ENCODE peak calls at places on chromosomes 4 and X, in eight cellular contexts. One of them, this sample, is unnamed.

GRCh38 chrX:48689143-48689920 is 5.7 kb downstream of the WAS start:
- DNase-seq in HCT116: no peak
- DNase-seq in esophagus muscularis mucosa: no peak
- DNase-seq in upper lobe of left lung: no peak
- DNase-seq in stomach: no peak
- DNase-seq in endothelial cell of umbilical vein: no peak
- DNase-seq in breast epithelium: no peak
- DNase-seq in sigmoid colon: no peak
- DNase-seq in this sample: no peak

GRCh38 chr4:71487324-71487677 is 148.5 kb downstream of the SLC4A4 start:
- DNase-seq in upper lobe of left lung: no peak
- DNase-seq in endothelial cell of umbilical vein: no peak
- DNase-seq in breast epithelium: no peak
- DNase-seq in HCT116: no peak
- DNase-seq in stomach: no peak
- DNase-seq in sigmoid colon: no peak
- DNase-seq in esophagus muscularis mucosa: no peak
- DNase-seq in this sample: peak; percentile 10

GRCh38 chr4:825969-826330 is at the start of gene CPLX1:
- DNase-seq in stomach: peak; percentile 39
- DNase-seq in upper lobe of left lung: no peak
- DNase-seq in sigmoid colon: no peak
- DNase-seq in HCT116: no peak
- DNase-seq in endothelial cell of umbilical vein: no peak
- DNase-seq in breast epithelium: no peak
- DNase-seq in esophagus muscularis mucosa: no peak
- DNase-seq in this sample: no peak

GRCh38 chr4:54152846-54153600 is 53.1 kb downstream of the GSX2 start:
- DNase-seq in esophagus muscularis mucosa: no peak
- DNase-seq in upper lobe of left lung: no peak
- DNase-seq in breast epithelium: no peak
- DNase-seq in stomach: no peak
- DNase-seq in HCT116: no peak
- DNase-seq in endothelial cell of umbilical vein: no peak
- DNase-seq in sigmoid colon: no peak
- DNase-seq in this sample: no peak

GRCh38 chr4:111537165-111537564 is 608.1 kb upstream of the FAM241A start:
- DNase-seq in sigmoid colon: no peak
- DNase-seq in esophagus muscularis mucosa: no peak
- DNase-seq in breast epithelium: no peak
- DNase-seq in HCT116: no peak
- DNase-seq in upper lobe of left lung: no peak
- DNase-seq in stomach: no peak
- DNase-seq in endothelial cell of umbilical vein: no peak
- DNase-seq in this sample: no peak

GRCh38 chrX:31483336-31483735 is 411.5 kb upstream of the FTHL17 start:
- DNase-seq in breast epithelium: no peak
- DNase-seq in upper lobe of left lung: no peak
- DNase-seq in sigmoid colon: no peak
- DNase-seq in endothelial cell of umbilical vein: peak; percentile 77
- DNase-seq in stomach: no peak
- DNase-seq in esophagus muscularis mucosa: no peak
- DNase-seq in HCT116: no peak
- DNase-seq in this sample: no peak

GRCh38 chr4:15584785-15585184 is 70.4 kb downstream of the FBXL5 start:
- DNase-seq in esophagus muscularis mucosa: no peak
- DNase-seq in breast epithelium: no peak
- DNase-seq in endothelial cell of umbilical vein: no peak
- DNase-seq in HCT116: no peak
- DNase-seq in sigmoid colon: no peak
- DNase-seq in upper lobe of left lung: no peak
- DNase-seq in stomach: no peak
- DNase-seq in this sample: no peak

GRCh38 chr4:104722467-104722866 is 227.8 kb upstream of the CXXC4 start:
- DNase-seq in breast epithelium: no peak
- DNase-seq in upper lobe of left lung: no peak
- DNase-seq in HCT116: no peak
- DNase-seq in endothelial cell of umbilical vein: no peak
- DNase-seq in stomach: no peak
- DNase-seq in esophagus muscularis mucosa: no peak
- DNase-seq in sigmoid colon: no peak
- DNase-seq in this sample: no peak

GRCh38 chrX:153408871-153409351 is 2.4 kb upstream of the ZFP92 start:
- DNase-seq in HCT116: no peak
- DNase-seq in sigmoid colon: peak; percentile 51
- DNase-seq in esophagus muscularis mucosa: no peak
- DNase-seq in upper lobe of left lung: no peak
- DNase-seq in breast epithelium: no peak
- DNase-seq in stomach: no peak
- DNase-seq in endothelial cell of umbilical vein: no peak
- DNase-seq in this sample: no peak

GRCh38 chr4:47837582-47838294 is at the start of gene CORIN:
- DNase-seq in sigmoid colon: no peak
- DNase-seq in stomach: no peak
- DNase-seq in endothelial cell of umbilical vein: no peak
- DNase-seq in upper lobe of left lung: no peak
- DNase-seq in esophagus muscularis mucosa: no peak
- DNase-seq in HCT116: no peak
- DNase-seq in breast epithelium: no peak
- DNase-seq in this sample: no peak

GRCh38 chrX:41332408-41332987 is 1.5 kb upstream of the DDX3X start:
- DNase-seq in sigmoid colon: peak; percentile 83
- DNase-seq in stomach: peak; percentile 53
- DNase-seq in esophagus muscularis mucosa: no peak
- DNase-seq in breast epithelium: peak; percentile 52
- DNase-seq in upper lobe of left lung: peak; percentile 51
- DNase-seq in HCT116: no peak
- DNase-seq in endothelial cell of umbilical vein: peak; percentile 53
- DNase-seq in this sample: peak; percentile 7

GRCh38 chrX:41332005-41332404 is 2.0 kb upstream of the DDX3X start:
- DNase-seq in breast epithelium: no peak
- DNase-seq in HCT116: no peak
- DNase-seq in sigmoid colon: no peak
- DNase-seq in stomach: no peak
- DNase-seq in endothelial cell of umbilical vein: no peak
- DNase-seq in esophagus muscularis mucosa: no peak
- DNase-seq in upper lobe of left lung: no peak
- DNase-seq in this sample: no peak

GRCh38 chrX:41333744-41333993 is 293 bp upstream of the DDX3X start:
- DNase-seq in HCT116: peak; percentile 81
- DNase-seq in stomach: no peak
- DNase-seq in esophagus muscularis mucosa: no peak
- DNase-seq in endothelial cell of umbilical vein: no peak
- DNase-seq in upper lobe of left lung: peak; percentile 71
- DNase-seq in sigmoid colon: peak; percentile 94
- DNase-seq in breast epithelium: no peak
- DNase-seq in this sample: peak; percentile 49

GRCh38 chrX:41333994-41334865 is at the start of gene DDX3X:
- DNase-seq in esophagus muscularis mucosa: peak; percentile 93
- DNase-seq in breast epithelium: peak; percentile 82
- DNase-seq in sigmoid colon: peak; percentile 97
- DNase-seq in upper lobe of left lung: peak; percentile 92
- DNase-seq in HCT116: peak; percentile 71
- DNase-seq in stomach: peak; percentile 92
- DNase-seq in endothelial cell of umbilical vein: peak; percentile 87
- DNase-seq in this sample: peak; percentile 76

DNA sequence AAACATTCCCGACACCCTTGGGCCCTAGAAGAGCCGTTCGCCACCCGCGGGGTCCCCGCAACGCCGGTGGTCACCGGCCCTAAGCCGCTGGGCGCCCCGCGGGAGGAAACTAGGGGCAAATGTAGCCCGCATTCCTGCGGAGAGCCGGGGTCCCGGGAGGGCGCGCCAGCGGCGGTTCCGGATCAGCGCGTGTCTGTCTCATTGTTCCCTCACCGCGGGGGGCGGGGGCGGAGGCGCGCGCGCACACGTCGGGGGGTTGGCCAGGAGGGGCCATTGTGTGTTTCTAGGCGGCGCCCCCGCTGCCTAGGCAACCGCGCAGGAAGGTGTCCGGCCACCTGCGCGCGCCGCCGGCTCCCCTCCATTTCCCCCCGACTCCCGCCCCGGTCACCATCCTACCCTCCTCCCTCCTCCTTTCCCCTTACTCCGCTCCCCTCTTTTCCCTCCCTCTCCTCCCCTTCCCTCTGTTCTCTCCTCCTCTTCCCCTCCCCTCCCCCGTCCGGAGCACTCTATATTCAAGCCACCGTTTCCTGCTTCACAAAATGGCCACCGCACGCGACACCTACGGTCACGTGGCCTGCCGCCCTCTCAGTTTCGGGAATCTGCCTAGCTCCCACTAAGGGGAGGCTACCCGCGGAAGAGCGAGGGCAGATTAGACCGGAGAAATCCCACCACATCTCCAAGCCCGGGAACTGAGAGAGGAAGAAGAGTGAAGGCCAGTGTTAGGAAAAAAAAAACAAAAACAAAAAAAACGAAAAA is 796 bp upstream of the DDX3X start:
- DNase-seq in stomach: peak; percentile 88
- DNase-seq in breast epithelium: peak; percentile 79
- DNase-seq in upper lobe of left lung: peak; percentile 91
- DNase-seq in endothelial cell of umbilical vein: peak; percentile 84
- DNase-seq in HCT116: peak; percentile 79
- DNase-seq in sigmoid colon: peak; percentile 95
- DNase-seq in esophagus muscularis mucosa: peak; percentile 93
- DNase-seq in this sample: peak; percentile 73
- TF ChIP-seq POLR2AphosphoS5 in stomach: peak; percentile 35
- TF ChIP-seq POLR2AphosphoS5 in breast epithelium: peak; percentile 79
- TF ChIP-seq POLR2AphosphoS5 in upper lobe of left lung: peak; percentile 77
- TF ChIP-seq POLR2AphosphoS5 in endothelial cell of umbilical vein: peak; percentile 66
- TF ChIP-seq POLR2AphosphoS5 in HCT116: peak; percentile 84
- TF ChIP-seq POLR2AphosphoS5 in sigmoid colon: peak; percentile 76
- TF ChIP-seq POLR2AphosphoS5 in esophagus muscularis mucosa: peak; percentile 36
- TF ChIP-seq POLR2AphosphoS5 in this sample: peak; percentile 1

DNA sequence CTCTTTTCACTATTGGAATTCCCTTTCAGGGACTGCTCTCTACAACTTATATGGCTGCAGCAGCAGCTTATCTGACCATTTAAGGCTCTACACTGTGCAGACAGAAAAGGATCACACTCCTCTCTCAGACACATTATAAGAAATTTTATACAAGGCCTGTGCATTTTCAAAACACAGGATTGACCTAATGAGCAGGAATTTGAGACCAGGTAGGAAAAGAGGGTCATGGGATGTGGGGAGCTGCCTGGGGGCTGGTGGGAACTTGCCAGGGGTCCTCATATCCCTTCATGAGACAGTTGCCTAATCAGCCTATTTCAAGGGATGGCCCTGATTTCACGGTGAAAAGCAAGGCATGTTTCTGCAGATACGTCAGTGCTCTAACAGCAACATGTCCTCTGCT is 77.1 kb downstream of the SORBS2 start:
- DNase-seq in stomach: no peak
- DNase-seq in sigmoid colon: no peak
- DNase-seq in breast epithelium: no peak
- DNase-seq in endothelial cell of umbilical vein: no peak
- DNase-seq in esophagus muscularis mucosa: peak; percentile 80
- DNase-seq in upper lobe of left lung: no peak
- DNase-seq in HCT116: no peak
- DNase-seq in this sample: no peak
- H3K27ac ChIP-seq in stomach: peak overlapping the region; percentile 53
- H3K27ac ChIP-seq in sigmoid colon: peak overlapping the region; percentile 82
- H3K27ac ChIP-seq in breast epithelium: no peak overlapping the region
- H3K27ac ChIP-seq in endothelial cell of umbilical vein: no peak overlapping the region
- H3K27ac ChIP-seq in esophagus muscularis mucosa: peak overlapping the region; percentile 89
- H3K27ac ChIP-seq in upper lobe of left lung: no peak overlapping the region
- H3K27ac ChIP-seq in HCT116: no peak overlapping the region
- H3K27ac ChIP-seq in this sample: peak overlapping the region; percentile 40

GRCh38 chrX:71107762-71108360 is 1.3 kb upstream of the CXorf65 start:
- DNase-seq in upper lobe of left lung: no peak
- DNase-seq in HCT116: no peak
- DNase-seq in breast epithelium: no peak
- DNase-seq in sigmoid colon: no peak
- DNase-seq in esophagus muscularis mucosa: no peak
- DNase-seq in stomach: no peak
- DNase-seq in endothelial cell of umbilical vein: no peak
- DNase-seq in this sample: no peak

GRCh38 chrX:71106427-71106826 is at the start of gene CXorf65:
- DNase-seq in HCT116: no peak
- DNase-seq in upper lobe of left lung: no peak
- DNase-seq in breast epithelium: no peak
- DNase-seq in stomach: no peak
- DNase-seq in endothelial cell of umbilical vein: no peak
- DNase-seq in esophagus muscularis mucosa: no peak
- DNase-seq in sigmoid colon: no peak
- DNase-seq in this sample: no peak

GRCh38 chrX:71107245-71107644 is 705 bp upstream of the CXorf65 start:
- DNase-seq in esophagus muscularis mucosa: no peak
- DNase-seq in stomach: no peak
- DNase-seq in HCT116: no peak
- DNase-seq in breast epithelium: no peak
- DNase-seq in endothelial cell of umbilical vein: no peak
- DNase-seq in sigmoid colon: no peak
- DNase-seq in upper lobe of left lung: no peak
- DNase-seq in this sample: no peak

GRCh38 chrX:71111851-71112468 is 583 bp upstream of the IL2RG start:
- DNase-seq in esophagus muscularis mucosa: no peak
- DNase-seq in stomach: no peak
- DNase-seq in upper lobe of left lung: no peak
- DNase-seq in sigmoid colon: no peak
- DNase-seq in HCT116: no peak
- DNase-seq in breast epithelium: no peak
- DNase-seq in endothelial cell of umbilical vein: no peak
- DNase-seq in this sample: no peak

DNA sequence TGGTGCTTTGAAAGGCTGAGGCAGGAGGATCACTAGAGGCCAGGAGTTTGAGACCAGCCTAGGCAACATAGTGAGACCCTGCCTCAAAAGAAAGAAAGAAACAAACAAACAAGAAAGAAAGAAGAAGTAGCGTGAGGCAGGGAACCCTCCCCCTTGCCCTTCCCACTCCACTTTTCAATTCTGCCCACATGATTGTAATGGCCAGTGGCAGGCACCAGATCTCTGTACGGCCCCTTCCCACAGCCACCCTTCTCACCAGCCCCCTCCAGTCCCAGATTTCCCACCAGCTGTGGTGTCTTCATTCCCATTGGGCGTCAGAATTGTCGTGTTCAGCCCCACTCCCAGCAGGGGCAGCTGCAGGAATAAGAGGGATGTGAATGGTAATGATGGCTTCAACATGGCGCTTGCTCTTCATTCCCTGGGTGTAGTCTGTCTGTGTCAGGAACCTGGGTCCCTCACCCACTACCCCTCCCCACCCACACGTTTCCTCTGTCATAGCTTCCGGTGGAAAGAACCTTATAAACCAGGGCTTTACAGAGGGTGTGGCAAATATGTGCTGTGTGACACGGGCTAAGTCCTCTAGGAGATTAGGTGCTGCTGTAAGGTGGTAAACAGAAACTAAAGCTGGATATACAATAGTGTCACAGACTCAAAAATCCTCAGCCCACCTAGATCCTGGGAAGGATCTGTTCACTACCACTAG is at the start of gene IL2RG:
- DNase-seq in endothelial cell of umbilical vein: no peak
- DNase-seq in upper lobe of left lung: peak; percentile 53
- DNase-seq in HCT116: no peak
- DNase-seq in sigmoid colon: no peak
- DNase-seq in esophagus muscularis mucosa: no peak
- DNase-seq in breast epithelium: no peak
- DNase-seq in stomach: peak; percentile 46
- DNase-seq in this sample: no peak
- TF ChIP-seq POLR2AphosphoS5 in endothelial cell of umbilical vein: no peak
- TF ChIP-seq POLR2AphosphoS5 in upper lobe of left lung: peak; percentile 70
- TF ChIP-seq POLR2AphosphoS5 in HCT116: no peak
- TF ChIP-seq POLR2AphosphoS5 in sigmoid colon: peak; percentile 21
- TF ChIP-seq POLR2AphosphoS5 in esophagus muscularis mucosa: no peak
- TF ChIP-seq POLR2AphosphoS5 in breast epithelium: no peak
- TF ChIP-seq POLR2AphosphoS5 in stomach: peak; percentile 87
- TF ChIP-seq POLR2AphosphoS5 in this sample: no peak

GRCh38 chrX:52424658-52425057 is 55.8 kb downstream of the XAGE2 start:
- DNase-seq in endothelial cell of umbilical vein: no peak
- DNase-seq in stomach: no peak
- DNase-seq in HCT116: no peak
- DNase-seq in sigmoid colon: no peak
- DNase-seq in upper lobe of left lung: no peak
- DNase-seq in breast epithelium: no peak
- DNase-seq in esophagus muscularis mucosa: no peak
- DNase-seq in this sample: no peak
- H3K27ac ChIP-seq in endothelial cell of umbilical vein: no peak overlapping the region
- H3K27ac ChIP-seq in stomach: no peak overlapping the region
- H3K27ac ChIP-seq in HCT116: no peak overlapping the region
- H3K27ac ChIP-seq in sigmoid colon: no peak overlapping the region
- H3K27ac ChIP-seq in upper lobe of left lung: no peak overlapping the region
- H3K27ac ChIP-seq in breast epithelium: no peak overlapping the region
- H3K27ac ChIP-seq in esophagus muscularis mucosa: no peak overlapping the region
- H3K27ac ChIP-seq in this sample: no peak overlapping the region